ENCODE peak calls at places on chromosomes 5 and 9, in four cellular contexts. One of them, this sample, is unnamed.

GRCh38 chr5:52392321-52392720 is 395.4 kb upstream of the ITGA1 start:
- DNase-seq in cardiac muscle cell: no peak
- DNase-seq in tibial artery: no peak
- DNase-seq in fibroblast of mammary gland: no peak
- DNase-seq in this sample: no peak

GRCh38 chr9:111036068-111036789 is 2.0 kb downstream of the LPAR1 start:
- DNase-seq in fibroblast of mammary gland: peak; percentile 82
- DNase-seq in tibial artery: peak; percentile 80
- DNase-seq in cardiac muscle cell: peak; percentile 62
- DNase-seq in this sample: no peak

GRCh38 chr5:54378707-54379106 is 68.3 kb upstream of the ARL15 start:
- DNase-seq in cardiac muscle cell: no peak
- DNase-seq in fibroblast of mammary gland: no peak
- DNase-seq in tibial artery: no peak
- DNase-seq in this sample: no peak

GRCh38 chr5:44983006-44983405 is 174.3 kb downstream of the MRPS30 start:
- DNase-seq in tibial artery: no peak
- DNase-seq in fibroblast of mammary gland: peak; percentile 0
- DNase-seq in cardiac muscle cell: no peak
- DNase-seq in this sample: no peak

GRCh38 chr5:103657301-103657700 is 94.7 kb upstream of the NUDT12 start:
- DNase-seq in cardiac muscle cell: no peak
- DNase-seq in fibroblast of mammary gland: no peak
- DNase-seq in tibial artery: no peak
- DNase-seq in this sample: no peak

GRCh38 chr5:159104058-159104651 is 4.4 kb upstream of the EBF1 start:
- DNase-seq in cardiac muscle cell: peak; percentile 46
- DNase-seq in tibial artery: no peak
- DNase-seq in fibroblast of mammary gland: peak; percentile 46
- DNase-seq in this sample: no peak

GRCh38 chr9:7174884-7175283 is 417.1 kb downstream of the KDM4C start:
- DNase-seq in tibial artery: no peak
- DNase-seq in cardiac muscle cell: no peak
- DNase-seq in fibroblast of mammary gland: no peak
- DNase-seq in this sample: no peak

GRCh38 chr9:129761293-129761900 is 8.6 kb upstream of the PTGES start:
- DNase-seq in tibial artery: no peak
- DNase-seq in fibroblast of mammary gland: peak; percentile 88
- DNase-seq in cardiac muscle cell: peak; percentile 91
- DNase-seq in this sample: no peak

GRCh38 chr9:106954974-106955850 is 92.2 kb downstream of the ZNF462 start:
- DNase-seq in tibial artery: no peak
- DNase-seq in fibroblast of mammary gland: no peak
- DNase-seq in cardiac muscle cell: no peak
- DNase-seq in this sample: no peak

GRCh38 chr9:87239312-87239711 is 258.4 kb upstream of the DAPK1 start:
- DNase-seq in fibroblast of mammary gland: no peak
- DNase-seq in cardiac muscle cell: no peak
- DNase-seq in tibial artery: no peak
- DNase-seq in this sample: no peak

GRCh38 chr9:100351508-100351907 is 1.2 kb downstream of the TEX10 start:
- DNase-seq in cardiac muscle cell: no peak
- DNase-seq in tibial artery: no peak
- DNase-seq in fibroblast of mammary gland: no peak
- DNase-seq in this sample: no peak

GRCh38 chr5:28779161-28779754 is 1740.9 kb upstream of the CDH9 start:
- DNase-seq in tibial artery: no peak
- DNase-seq in fibroblast of mammary gland: no peak
- DNase-seq in cardiac muscle cell: peak; percentile 0
- DNase-seq in this sample: no peak

GRCh38 chr5:68652507-68652906 is 437.0 kb downstream of the PIK3R1 start:
- DNase-seq in tibial artery: peak; percentile 29
- DNase-seq in cardiac muscle cell: peak; percentile 81
- DNase-seq in fibroblast of mammary gland: peak; percentile 90
- DNase-seq in this sample: no peak

GRCh38 chr5:113293613-113294340 is 141.0 kb downstream of the TSSK1B start:
- DNase-seq in tibial artery: no peak
- DNase-seq in cardiac muscle cell: peak; percentile 41
- DNase-seq in fibroblast of mammary gland: peak; percentile 40
- DNase-seq in this sample: no peak

GRCh38 chr5:113292535-113292934 is 142.3 kb downstream of the TSSK1B start:
- DNase-seq in fibroblast of mammary gland: no peak
- DNase-seq in tibial artery: no peak
- DNase-seq in cardiac muscle cell: peak; percentile 14
- DNase-seq in this sample: no peak

GRCh38 chr5:113295111-113295539 is 139.7 kb downstream of the TSSK1B start:
- DNase-seq in cardiac muscle cell: no peak
- DNase-seq in fibroblast of mammary gland: no peak
- DNase-seq in tibial artery: no peak
- DNase-seq in this sample: no peak

GRCh38 chr5:113293068-113293571 is 141.7 kb downstream of the TSSK1B start:
- DNase-seq in cardiac muscle cell: peak; percentile 22
- DNase-seq in fibroblast of mammary gland: no peak
- DNase-seq in tibial artery: no peak
- DNase-seq in this sample: no peak

GRCh38 chr5:113294341-113295110 is 140.3 kb downstream of the TSSK1B start:
- DNase-seq in cardiac muscle cell: peak; percentile 96
- DNase-seq in tibial artery: peak; percentile 89
- DNase-seq in fibroblast of mammary gland: peak; percentile 86
- DNase-seq in this sample: peak; percentile 42
- TF ChIP-seq CTCF in cardiac muscle cell: peak; percentile 28
- TF ChIP-seq CTCF in tibial artery: no peak
- TF ChIP-seq CTCF in fibroblast of mammary gland: peak; percentile 14
- TF ChIP-seq CTCF in this sample: no peak

DNA sequence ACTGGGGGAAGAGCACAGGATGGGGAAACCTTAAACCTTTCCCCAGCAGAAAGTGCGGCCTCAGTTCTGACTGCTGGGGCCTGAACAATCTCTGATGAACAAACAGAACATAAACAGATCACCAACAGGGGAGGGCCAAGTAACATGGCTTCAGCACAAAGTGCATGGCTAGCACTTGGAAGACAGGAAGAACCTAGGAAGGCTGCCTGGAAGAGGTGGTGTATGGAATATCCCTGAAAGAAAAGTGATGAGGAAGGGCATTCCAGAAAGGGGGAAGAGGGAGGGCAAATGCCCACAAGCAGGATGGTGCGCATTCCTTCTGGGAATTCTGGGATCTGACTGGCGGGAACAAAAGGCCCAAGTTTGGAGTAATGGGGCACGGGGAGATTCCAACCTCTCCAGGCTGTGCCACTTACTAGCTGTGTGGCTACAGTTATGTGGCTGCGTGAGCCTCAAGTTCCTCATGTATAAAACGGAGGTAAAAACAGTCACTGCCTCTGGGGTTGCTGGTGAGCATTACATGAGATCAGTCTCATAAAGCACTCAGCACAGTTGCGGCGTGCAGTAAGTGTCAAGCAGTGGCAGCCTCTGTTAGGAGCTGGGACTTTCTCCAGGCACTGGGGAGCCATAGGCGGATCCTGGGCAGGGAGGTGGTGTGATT is 1.6 kb downstream of the PDGFRB start:
- DNase-seq in fibroblast of mammary gland: peak; percentile 75
- DNase-seq in tibial artery: peak; percentile 60
- DNase-seq in cardiac muscle cell: peak; percentile 77
- DNase-seq in this sample: no peak
- TF ChIP-seq CTCF in fibroblast of mammary gland: no peak
- TF ChIP-seq CTCF in tibial artery: no peak
- TF ChIP-seq CTCF in cardiac muscle cell: no peak
- TF ChIP-seq CTCF in this sample: no peak

DNA sequence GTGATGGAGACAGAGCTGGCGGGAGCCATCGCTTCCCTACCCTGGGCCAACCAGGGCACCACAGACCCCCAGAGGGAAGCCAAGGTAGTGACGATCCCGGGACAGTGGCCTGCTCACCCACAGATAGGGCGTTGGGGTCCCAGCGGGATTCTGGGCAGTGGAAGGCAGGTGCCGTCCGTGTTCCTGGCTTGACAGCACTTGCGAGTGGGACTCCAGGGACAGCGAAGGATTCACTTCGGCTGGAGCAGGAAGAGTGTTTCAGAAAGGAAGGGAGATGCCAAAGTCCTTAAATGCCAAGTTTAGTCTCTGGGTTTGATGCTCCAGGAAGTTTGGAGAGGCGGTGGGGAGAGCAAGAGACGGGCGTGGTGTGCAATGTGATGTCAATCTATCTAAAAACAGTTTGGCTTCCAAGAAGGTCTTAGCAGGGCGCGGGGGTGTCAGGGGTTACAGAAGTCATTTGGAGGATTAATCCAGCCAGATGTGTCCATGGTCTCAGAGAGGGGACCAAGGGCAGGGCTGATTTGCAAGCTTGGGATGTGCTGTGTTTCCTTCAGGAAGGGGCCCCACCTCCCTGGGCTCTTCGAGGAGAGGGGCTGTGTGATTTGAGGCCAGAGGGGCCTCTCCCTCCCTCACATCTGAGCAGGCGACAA is 74.9 kb downstream of the NTNG2 start:
- DNase-seq in tibial artery: no peak
- DNase-seq in fibroblast of mammary gland: no peak
- DNase-seq in cardiac muscle cell: no peak
- DNase-seq in this sample: no peak
- TF ChIP-seq CTCF in tibial artery: no peak
- TF ChIP-seq CTCF in fibroblast of mammary gland: no peak
- TF ChIP-seq CTCF in cardiac muscle cell: no peak
- TF ChIP-seq CTCF in this sample: peak; percentile 76

GRCh38 chr9:108928386-108928785 is 5.5 kb downstream of the ELP1 start:
- DNase-seq in fibroblast of mammary gland: no peak
- DNase-seq in cardiac muscle cell: no peak
- DNase-seq in tibial artery: no peak
- DNase-seq in this sample: no peak

GRCh38 chr9:108937561-108938305 is 3.5 kb downstream of the ABITRAM start:
- DNase-seq in tibial artery: no peak
- DNase-seq in fibroblast of mammary gland: no peak
- DNase-seq in cardiac muscle cell: no peak
- DNase-seq in this sample: no peak

GRCh38 chr9:108934323-108934885 is at the start of gene ABITRAM:
- DNase-seq in fibroblast of mammary gland: peak; percentile 70
- DNase-seq in cardiac muscle cell: peak; percentile 89
- DNase-seq in tibial artery: peak; percentile 54
- DNase-seq in this sample: peak; percentile 69

GRCh38 chr9:108933231-108933630 is 693 bp downstream of the ELP1 start:
- DNase-seq in tibial artery: no peak
- DNase-seq in fibroblast of mammary gland: peak; percentile 32
- DNase-seq in cardiac muscle cell: peak; percentile 4
- DNase-seq in this sample: no peak

GRCh38 chr9:108933641-108934322 is at the start of gene ELP1:
- DNase-seq in tibial artery: peak; percentile 90
- DNase-seq in fibroblast of mammary gland: peak; percentile 93
- DNase-seq in cardiac muscle cell: peak; percentile 96
- DNase-seq in this sample: peak; percentile 89
- TF ChIP-seq CTCF in tibial artery: no peak
- TF ChIP-seq CTCF in fibroblast of mammary gland: no peak
- TF ChIP-seq CTCF in cardiac muscle cell: peak; percentile 38
- TF ChIP-seq CTCF in this sample: no peak

DNA sequence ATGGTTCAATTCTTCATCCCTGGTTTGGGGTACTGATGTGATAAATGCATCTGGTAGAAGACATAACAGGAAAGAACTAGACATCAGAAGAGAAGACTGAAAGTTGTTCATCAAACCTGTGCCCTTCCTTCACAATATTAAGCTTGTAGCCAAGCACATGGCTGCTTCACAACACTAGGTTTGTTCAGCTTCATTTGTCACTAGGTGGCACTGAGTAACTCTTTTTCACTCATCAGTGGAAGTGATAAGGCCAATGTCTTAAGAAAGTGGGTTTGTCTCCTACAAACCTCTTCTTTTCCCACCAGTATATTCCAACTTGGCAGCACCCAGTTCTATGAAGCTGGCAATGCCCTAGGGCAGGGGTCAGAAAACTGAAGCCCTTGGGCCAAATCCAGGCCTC is 26.9 kb downstream of the ZNF484 start:
- DNase-seq in fibroblast of mammary gland: no peak
- DNase-seq in tibial artery: no peak
- DNase-seq in cardiac muscle cell: no peak
- DNase-seq in this sample: no peak
- TF ChIP-seq CTCF in fibroblast of mammary gland: no peak
- TF ChIP-seq CTCF in tibial artery: no peak
- TF ChIP-seq CTCF in cardiac muscle cell: no peak
- TF ChIP-seq CTCF in this sample: no peak

DNA sequence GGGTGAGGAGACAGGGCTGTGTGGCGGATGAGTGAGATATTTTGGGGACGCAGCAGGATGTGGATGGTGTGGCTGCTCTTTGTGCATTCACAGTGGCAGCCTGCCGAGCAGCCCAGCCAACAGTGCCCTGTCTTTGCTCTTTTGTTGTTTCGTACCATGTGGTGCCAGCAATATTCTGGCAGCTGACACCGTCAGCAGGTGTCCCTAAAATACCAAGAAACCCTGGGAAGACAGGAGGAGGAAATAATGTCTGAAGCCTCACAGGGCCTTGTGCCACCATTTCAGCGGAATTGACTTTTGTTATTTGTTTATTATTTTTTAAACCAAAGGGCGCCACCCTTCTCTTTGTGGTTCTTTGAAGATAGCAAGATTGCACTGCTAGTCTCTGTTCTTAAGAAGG is 141.4 kb downstream of the CCDC192 start:
- DNase-seq in fibroblast of mammary gland: no peak
- DNase-seq in cardiac muscle cell: no peak
- DNase-seq in tibial artery: no peak
- DNase-seq in this sample: no peak
- TF ChIP-seq CTCF in fibroblast of mammary gland: no peak
- TF ChIP-seq CTCF in cardiac muscle cell: no peak
- TF ChIP-seq CTCF in tibial artery: no peak
- TF ChIP-seq CTCF in this sample: no peak

DNA sequence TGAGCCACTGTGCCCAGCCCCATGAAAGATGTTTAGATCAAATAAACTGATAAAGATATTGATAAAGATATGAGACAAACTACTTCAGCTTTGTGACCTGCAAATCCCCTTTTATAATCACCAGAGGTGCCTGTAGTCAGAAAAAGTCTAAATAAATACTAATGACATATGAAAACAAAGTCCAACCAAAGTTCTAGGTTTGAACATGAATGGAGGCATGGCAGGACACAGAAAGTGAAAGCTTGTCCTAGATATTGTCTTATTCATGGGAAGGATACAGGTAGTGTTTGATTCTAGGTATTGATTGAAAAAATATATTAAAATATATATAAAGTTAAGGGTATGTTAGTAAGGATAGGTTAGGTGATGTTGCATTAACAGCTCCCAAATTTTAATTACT is 24.6 kb upstream of the PSAT1 start:
- DNase-seq in cardiac muscle cell: no peak
- DNase-seq in tibial artery: no peak
- DNase-seq in fibroblast of mammary gland: no peak
- DNase-seq in this sample: no peak
- TF ChIP-seq CTCF in cardiac muscle cell: no peak
- TF ChIP-seq CTCF in tibial artery: no peak
- TF ChIP-seq CTCF in fibroblast of mammary gland: no peak
- TF ChIP-seq CTCF in this sample: no peak